ENCODE peak calls at places on chromosomes 3 and 15, in four cellular contexts. S is fibroblast of mammary gland; I is right cardiac atrium; M is stimulated activated CD4-positive, alpha-beta T cell treated with anti-CD3 and anti-CD28 coated beads, Interleukin-15, amount 100 ng/mL, for 1 hour. R is an unnamed sample.

GRCh38 chr3:66456711-66457173 is 44.1 kb downstream of the LRIG1 start:
- DNase-seq in S (no peak), I (peak), M (no peak), R (no peak)

GRCh38 chr3:147191795-147192385 is 214.5 kb downstream of the ZIC4 start:
- DNase-seq in S (peak), I (no peak), M (no peak), R (peak)

GRCh38 chr3:31219131-31219843 is 313.4 kb upstream of the STT3B start:
- DNase-seq in S (peak), I (no peak), M (no peak), R (no peak)

GRCh38 chr3:124893526-124893925 is 6.4 kb upstream of the ITGB5 start:
- DNase-seq in S (no peak), I (no peak), M (no peak), R (no peak)

GRCh38 chr15:73388256-73388781 is 19.6 kb upstream of the HCN4 start:
- DNase-seq in S (peak), I (no peak), M (no peak), R (no peak)

GRCh38 chr3:73086071-73086494 is 24.6 kb downstream of the EBLN2 start:
- DNase-seq in S (peak), I (no peak), M (peak), R (peak)

GRCh38 chr3:189724366-189724765 is 93.2 kb downstream of the TP63 start:
- DNase-seq in S (peak), I (no peak), M (no peak), R (no peak)

GRCh38 chr3:165532851-165533250 is 304.4 kb downstream of the BCHE start:
- DNase-seq in S (no peak), I (no peak), M (no peak), R (no peak)

GRCh38 chr15:95604634-95605036 is 725.9 kb upstream of the NR2F2 start:
- DNase-seq in S (peak), I (no peak), M (no peak), R (no peak)

GRCh38 chr3:126850370-126851085 is 132.4 kb upstream of the PLXNA1 start:
- DNase-seq in S (no peak), I (peak), M (no peak), R (no peak)

GRCh38 chr3:31011383-31011782 is 116.9 kb upstream of the GADL1 start:
- DNase-seq in S (no peak), I (no peak), M (no peak), R (no peak)

GRCh38 chr3:142053244-142053643 is 96.1 kb downstream of the TFDP2 start:
- DNase-seq in S (peak), I (no peak), M (no peak), R (no peak)

GRCh38 chr3:122973893-122974615 is 53.5 kb downstream of the SEMA5B start:
- DNase-seq in S (no peak), I (peak), M (no peak), R (no peak)

R was measured in neural crest cell.